ENCODE peak calls at places on chromosomes 4 and X, in eight cellular contexts. U, Z, O, G, C, F, N and B are unnamed samples.

GRCh38 chr4:75557696-75558095 is 1.8 kb downstream of the ODAPH start:
- DNase-seq in U (no peak), Z (no peak), O (no peak), G (no peak), C (no peak), F (no peak), N (no peak), B (no peak)

GRCh38 chr4:162323919-162324318 is 160.1 kb upstream of the FSTL5 start:
- DNase-seq in U (no peak), Z (no peak), O (no peak), G (no peak), C (no peak), F (no peak), N (no peak), B (no peak)

GRCh38 chrX:126551306-126551705 is 1.3 kb downstream of the DCAF12L1 start:
- DNase-seq in U (no peak), Z (no peak), O (no peak), G (no peak), C (no peak), F (no peak), N (no peak), B (no peak)

GRCh38 chr4:1882850-1883271 is 11.7 kb downstream of the NSD2 start:
- DNase-seq in U (no peak), Z (no peak), O (no peak), G (no peak), C (no peak), F (no peak), N (no peak), B (no peak)

GRCh38 chr4:140188975-140189374 is 35.0 kb upstream of the MAML3 start:
- DNase-seq in U (no peak), Z (no peak), O (no peak), G (no peak), C (peak; percentile 98), F (no peak), N (no peak), B (peak; percentile 48)

GRCh38 chr4:184003433-184003832 is 98.3 kb downstream of the STOX2 start:
- DNase-seq in U (no peak), Z (no peak), O (no peak), G (no peak), C (no peak), F (no peak), N (no peak), B (no peak)

GRCh38 chr4:190017357-190018200 is 9.5 kb downstream of the FRG2 start:
- DNase-seq in U (no peak), Z (no peak), O (no peak), G (peak; percentile 0), C (no peak), F (no peak), N (no peak), B (no peak)

GRCh38 chr4:77151246-77151645 is 5.8 kb upstream of the CCNG2 start:
- DNase-seq in U (no peak), Z (no peak), O (no peak), G (no peak), C (no peak), F (no peak), N (no peak), B (peak; percentile 18)

GRCh38 chr4:118883861-118884260 is 4.8 kb upstream of the SYNPO2 start:
- DNase-seq in U (no peak), Z (no peak), O (no peak), G (no peak), C (no peak), F (no peak), N (no peak), B (peak; percentile 9)

GRCh38 chrX:135740683-135741149 is 27.3 kb downstream of the CT45A3 start:
- DNase-seq in U (peak; percentile 71), Z (peak; percentile 38), O (no peak), G (peak; percentile 13), C (no peak), F (peak; percentile 8), N (peak; percentile 16), B (peak; percentile 32)

GRCh38 chr4:78517050-78517652 is 34.4 kb upstream of the ANXA3 start:
- DNase-seq in U (peak; percentile 58), Z (no peak), O (no peak), G (peak; percentile 11), C (peak; percentile 66), F (no peak), N (no peak), B (peak; percentile 58)

GRCh38 chrX:11600578-11600977 is 65.1 kb downstream of the ARHGAP6 start:
- DNase-seq in U (no peak), Z (no peak), O (no peak), G (no peak), C (no peak), F (no peak), N (no peak), B (no peak)

GRCh38 chr4:113260671-113261070 is 211.2 kb downstream of the ANK2 start:
- DNase-seq in U (no peak), Z (no peak), O (no peak), G (no peak), C (peak; percentile 12), F (no peak), N (no peak), B (no peak)

GRCh38 chrX:97685753-97686152 is 802.0 kb downstream of the RPA4 start:
- DNase-seq in U (peak; percentile 31), Z (no peak), O (no peak), G (no peak), C (peak; percentile 55), F (no peak), N (no peak), B (peak; percentile 34)

GRCh38 chrX:5314148-5314547 is 914.5 kb downstream of the NLGN4X start:
- DNase-seq in U (no peak), Z (no peak), O (no peak), G (no peak), C (no peak), F (no peak), N (no peak), B (no peak)

GRCh38 chrX:153845842-153846241 is 15.5 kb upstream of the PDZD4 start:
- DNase-seq in U (no peak), Z (no peak), O (no peak), G (no peak), C (peak; percentile 3), F (no peak), N (no peak), B (peak; percentile 19)

GRCh38 chr4:146510942-146511341 is 10.8 kb downstream of the SLC10A7 start:
- DNase-seq in U (no peak), Z (no peak), O (no peak), G (no peak), C (no peak), F (no peak), N (no peak), B (no peak)

GRCh38 chrX:32745323-32745722 is 466.0 kb downstream of the DMD start:
- DNase-seq in U (no peak), Z (no peak), O (no peak), G (no peak), C (peak; percentile 15), F (no peak), N (no peak), B (no peak)

GRCh38 chr4:56183344-56183959 is 203.8 kb downstream of the AASDH start:
- DNase-seq in U (peak; percentile 16), Z (no peak), O (no peak), G (no peak), C (no peak), F (no peak), N (no peak), B (no peak)

GRCh38 chrX:40524423-40524822 is 56.3 kb upstream of the ATP6AP2 start:
- DNase-seq in U (no peak), Z (no peak), O (no peak), G (no peak), C (no peak), F (no peak), N (no peak), B (peak; percentile 7)

GRCh38 chr4:151808120-151808529 is 47.3 kb upstream of the GATB start:
- DNase-seq in U (no peak), Z (no peak), O (no peak), G (no peak), C (no peak), F (no peak), N (no peak), B (peak; percentile 76)

GRCh38 chrX:10174810-10175209 is 18.0 kb downstream of the CLCN4 start:
- DNase-seq in U (no peak), Z (no peak), O (no peak), G (no peak), C (no peak), F (no peak), N (no peak), B (no peak)

GRCh38 chr4:25767877-25768475 is 94.8 kb downstream of the SEL1L3 start:
- DNase-seq in U (peak; percentile 68), Z (no peak), O (no peak), G (peak; percentile 94), C (peak; percentile 87), F (no peak), N (no peak), B (peak; percentile 75)

GRCh38 chrX:109537324-109537665 is 651 bp downstream of the NXT2 start:
- DNase-seq in U (no peak), Z (no peak), O (no peak), G (no peak), C (peak; percentile 78), F (peak; percentile 1), N (no peak), B (peak; percentile 61)

GRCh38 chr4:10096201-10096975 is 20.2 kb downstream of the WDR1 start:
- DNase-seq in U (peak; percentile 81), Z (peak; percentile 75), O (peak; percentile 59), G (no peak), C (peak; percentile 88), F (peak; percentile 75), N (peak; percentile 70), B (peak; percentile 95)

GRCh38 chr4:53532521-53532920 is 58.8 kb downstream of the LNX1 start:
- DNase-seq in U (no peak), Z (no peak), O (no peak), G (no peak), C (peak; percentile 26), F (no peak), N (no peak), B (peak; percentile 82)

GRCh38 chr4:106707776-106708603 is 328.1 kb downstream of the DKK2 start:
- DNase-seq in U (peak; percentile 72), Z (no peak), O (no peak), G (no peak), C (no peak), F (no peak), N (no peak), B (peak; percentile 73)

GRCh38 chr4:152154433-152154832 is 381.5 kb downstream of the FBXW7 start:
- DNase-seq in U (no peak), Z (no peak), O (no peak), G (no peak), C (no peak), F (no peak), N (no peak), B (no peak)

GRCh38 chr4:56650259-56651070 is 30.6 kb downstream of the HOPX start:
- DNase-seq in U (no peak), Z (no peak), O (no peak), G (no peak), C (no peak), F (no peak), N (no peak), B (peak; percentile 26)

GRCh38 chrX:150202641-150203248 is 160.4 kb upstream of the MAMLD1 start:
- DNase-seq in U (no peak), Z (no peak), O (no peak), G (no peak), C (peak; percentile 88), F (no peak), N (no peak), B (peak; percentile 78)